ENCODE peak calls at places on chromosomes 13 and 19, in nine cellular contexts. K is fibroblast of lung; L is PC-3; X is effector memory CD4-positive, alpha-beta T cell; F is uterus; Q is ovary; W is RWPE2; D is CD8-positive, alpha-beta memory T cell; Y is tibial artery. U is an unnamed sample. For H3K36me3 and H3K9me3, the result is how much of the 10 kb centered on the place peaks cover.

GRCh38 chr13:109610517-109610916 is 175.9 kb downstream of the IRS2 start:
- DNase-seq in K (no peak), L (peak), X (peak), F (no peak), Q (peak), W (no peak), D (peak), Y (no peak), U (no peak)

GRCh38 chr19:13999085-13999484 is 7.0 kb downstream of the RFX1 start:
- DNase-seq in K (no peak), L (no peak), X (no peak), F (no peak), Q (no peak), W (no peak), D (no peak), Y (no peak), U (no peak)

GRCh38 chr13:37026778-37027177 is 26.2 kb downstream of the EXOSC8 start:
- DNase-seq in K (no peak), L (peak), X (no peak), F (no peak), Q (no peak), W (no peak), D (no peak), Y (no peak), U (no peak)

GRCh38 chr13:93549326-93549855 is 322.8 kb downstream of the GPC6 start:
- DNase-seq in K (peak), L (no peak), X (no peak), F (no peak), Q (no peak), W (no peak), D (no peak), Y (no peak), U (no peak)

GRCh38 chr19:32837531-32837930 is 32.0 kb downstream of the SLC7A9 start:
- DNase-seq in K (no peak), L (no peak), X (no peak), F (no peak), Q (no peak), W (no peak), D (no peak), Y (no peak), U (no peak)

GRCh38 chr13:41241626-41242025 is 21.8 kb downstream of the MTRF1 start:
- DNase-seq in K (no peak), L (no peak), X (no peak), F (no peak), Q (no peak), W (no peak), D (no peak), Y (no peak), U (no peak)

GRCh38 chr13:46082324-46082723 is 22.5 kb downstream of the CPB2 start:
- DNase-seq in K (no peak), L (no peak), X (no peak), F (no peak), Q (no peak), W (no peak), D (no peak), Y (no peak), U (no peak)

GRCh38 chr19:37306383-37306963 is 64.4 kb upstream of the ZNF527 start:
- DNase-seq in K (no peak), L (no peak), X (no peak), F (no peak), Q (no peak), W (no peak), D (no peak), Y (no peak), U (no peak)

GRCh38 chr19:17605761-17606745 is 50.6 kb downstream of the COLGALT1 start:
- DNase-seq in K (peak), L (peak), X (peak), F (peak), Q (peak), W (peak), D (peak), Y (peak), U (peak)

GRCh38 chr13:40254394-40254793 is 412.0 kb downstream of the FOXO1 start:
- DNase-seq in K (peak), L (no peak), X (no peak), F (no peak), Q (no peak), W (no peak), D (no peak), Y (no peak), U (no peak)

GRCh38 chr19:46946611-46947238 is 72.9 kb upstream of the NPAS1 start:
- DNase-seq in K (no peak), L (no peak), X (no peak), F (no peak), Q (no peak), W (no peak), D (no peak), Y (no peak), U (no peak)

GRCh38 chr19:5358173-5358800 is 17.7 kb upstream of the PTPRS start:
- DNase-seq in K (peak), L (peak), X (no peak), F (no peak), Q (no peak), W (no peak), D (no peak), Y (no peak), U (no peak)

GRCh38 chr19:7670150-7670784 is 1.4 kb downstream of the RETN start:
- DNase-seq in K (no peak), L (no peak), X (no peak), F (no peak), Q (no peak), W (no peak), D (no peak), Y (no peak), U (no peak)

GRCh38 chr13:97702614-97703013 is 250.9 kb upstream of the IPO5 start:
- DNase-seq in K (no peak), L (no peak), X (no peak), F (no peak), Q (no peak), W (no peak), D (no peak), Y (no peak), U (no peak)

GRCh38 chr13:27599845-27600553 is 20.3 kb downstream of the LNX2 start:
- DNase-seq in K (peak), L (peak), X (no peak), F (no peak), Q (no peak), W (no peak), D (no peak), Y (no peak), U (no peak)

GRCh38 chr13:28138756-28139470 is 568 bp downstream of the PAN3 start:
- DNase-seq in K (peak), L (peak), X (peak), F (peak), Q (peak), W (peak), D (peak), Y (peak), U (peak)

GRCh38 chr19:14073925-14074838 is 1.6 kb downstream of the MISP3 start:
- DNase-seq in K (no peak), L (peak), X (no peak), F (peak), Q (no peak), W (no peak), D (no peak), Y (peak), U (no peak)

GRCh38 chr19:3641515-3642269 is 15.1 kb upstream of the CACTIN start:
- DNase-seq in K (no peak), L (no peak), X (no peak), F (no peak), Q (no peak), W (no peak), D (no peak), Y (no peak), U (no peak)
- H3K36me3 ChIP-seq in K (under half), L (under half), X (under half), F (under half), Q (under half), W (under half), D (under half), Y (half or more), U (half or more)

DNA sequence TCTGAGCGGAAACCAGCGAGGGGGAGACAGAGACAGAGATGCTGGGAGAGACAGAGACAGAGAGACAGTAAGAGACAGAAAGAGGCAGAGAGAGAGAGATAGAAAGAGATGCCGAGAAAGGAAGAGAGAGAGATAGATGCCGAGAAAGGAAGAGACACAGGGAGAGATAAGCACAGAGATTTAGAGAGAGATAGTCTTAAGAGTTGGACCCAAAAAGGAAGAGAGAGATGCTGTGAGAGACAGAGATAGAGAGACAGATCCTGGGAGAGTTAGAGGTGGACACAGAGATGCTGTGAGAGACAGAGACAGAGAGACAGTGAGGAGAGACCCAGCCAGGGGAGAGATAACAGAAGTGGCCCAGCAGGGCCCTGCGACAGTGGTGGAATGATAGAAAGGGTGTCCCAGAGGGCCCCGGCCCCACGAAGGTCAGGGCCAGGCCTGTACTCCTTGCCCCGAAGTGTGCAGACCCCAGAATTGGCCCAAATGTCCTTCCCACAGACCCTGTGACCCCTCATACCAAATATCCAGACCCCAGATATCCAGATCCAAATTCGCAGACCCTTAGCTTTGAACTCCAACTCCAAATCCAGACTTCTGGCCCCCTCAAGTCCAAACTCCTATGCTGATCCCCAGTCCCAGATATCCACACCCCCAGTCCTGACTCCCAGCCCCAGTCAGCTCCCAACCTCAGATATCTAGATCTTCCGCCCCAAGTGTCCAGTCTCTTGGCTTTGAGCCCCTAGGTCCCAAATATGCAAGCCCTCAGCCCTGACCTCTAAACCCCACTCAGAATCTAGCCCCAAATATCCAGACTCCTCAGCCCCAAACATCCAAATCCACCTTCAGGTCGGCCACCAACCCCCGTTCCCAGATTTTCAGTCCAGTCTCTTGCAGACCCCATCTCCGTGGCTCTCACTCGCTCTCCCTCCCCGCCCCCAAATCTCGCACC is 1.1 kb downstream of the ERFL start:
- DNase-seq in K (no peak), L (no peak), X (no peak), F (no peak), Q (no peak), W (no peak), D (no peak), Y (no peak), U (no peak)
- H3K4me3 ChIP-seq in K (no peak), L (no peak), X (no peak), F (no peak), Q (no peak), W (no peak), D (no peak), Y (no peak), U (no peak)

GRCh38 chr19:15591796-15592195 is 23.2 kb upstream of the CYP4F8 start:
- DNase-seq in K (no peak), L (no peak), X (no peak), F (no peak), Q (no peak), W (no peak), D (no peak), Y (no peak), U (no peak)
- H3K9me3 ChIP-seq in K (under half), L (under half), X (under half), F (under half), Q (under half), W (under half), D (under half), Y (under half), U (under half)

GRCh38 chr19:38702278-38702677 is 42.0 kb downstream of the CAPN12 start:
- DNase-seq in K (no peak), L (no peak), X (no peak), F (no peak), Q (peak), W (no peak), D (no peak), Y (peak), U (no peak)
- H3K36me3 ChIP-seq in K (half or more), L (half or more), X (half or more), F (under half), Q (under half), W (half or more), D (under half), Y (half or more), U (half or more)

GRCh38 chr19:11423164-11423803 is 4.2 kb upstream of the RGL3 start:
- DNase-seq in K (no peak), L (no peak), X (no peak), F (no peak), Q (no peak), W (no peak), D (no peak), Y (no peak), U (no peak)

GRCh38 chr19:11420429-11420893 is 1.3 kb upstream of the RGL3 start:
- DNase-seq in K (no peak), L (no peak), X (no peak), F (peak), Q (peak), W (no peak), D (no peak), Y (peak), U (no peak)

GRCh38 chr19:11422163-11423068 is 3.3 kb upstream of the RGL3 start:
- DNase-seq in K (peak), L (no peak), X (peak), F (peak), Q (peak), W (peak), D (peak), Y (peak), U (peak)

GRCh38 chr19:11421607-11422098 is 2.5 kb upstream of the RGL3 start:
- DNase-seq in K (no peak), L (no peak), X (no peak), F (no peak), Q (no peak), W (peak), D (no peak), Y (peak), U (no peak)

DNA sequence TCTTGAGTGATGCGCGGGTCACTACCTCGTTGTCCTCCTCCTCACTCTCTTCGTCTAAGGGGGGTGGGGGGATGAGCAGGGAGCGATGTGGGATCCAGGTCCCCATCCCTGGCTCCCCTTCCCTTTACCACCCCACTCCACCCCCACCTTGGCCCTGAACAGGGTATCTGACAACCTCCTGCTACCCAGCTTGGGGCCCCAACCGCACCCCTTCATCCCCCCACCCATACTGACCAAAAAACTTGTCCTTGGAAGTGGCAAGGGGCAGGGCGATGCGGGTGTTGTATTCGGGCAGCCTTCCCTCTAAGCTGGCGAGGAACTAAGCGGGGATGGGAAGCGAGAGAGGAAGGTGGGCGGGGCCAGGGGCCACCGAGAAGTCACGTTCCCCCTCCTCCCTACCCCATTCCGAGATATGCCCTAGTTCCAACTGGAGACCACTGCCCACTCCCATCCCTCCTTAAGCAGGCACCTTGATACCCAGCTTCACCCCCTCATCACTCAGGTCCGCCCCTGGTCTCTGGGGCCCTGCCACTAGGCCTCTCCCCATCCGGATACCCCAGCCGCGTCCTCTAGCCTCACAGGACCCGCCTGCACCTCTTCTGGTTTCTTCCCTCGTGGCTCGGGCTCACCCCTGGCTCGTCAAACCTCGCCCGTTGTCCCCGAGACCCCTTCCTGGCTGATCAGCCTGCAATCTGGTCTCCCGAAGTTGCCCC is 1.9 kb upstream of the RGL3 start:
- DNase-seq in K (no peak), L (no peak), X (no peak), F (no peak), Q (no peak), W (peak), D (no peak), Y (no peak), U (no peak)
- H3K4me3 ChIP-seq in K (peak), L (no peak), X (peak), F (peak), Q (peak), W (no peak), D (no peak), Y (peak), U (peak)

DNA sequence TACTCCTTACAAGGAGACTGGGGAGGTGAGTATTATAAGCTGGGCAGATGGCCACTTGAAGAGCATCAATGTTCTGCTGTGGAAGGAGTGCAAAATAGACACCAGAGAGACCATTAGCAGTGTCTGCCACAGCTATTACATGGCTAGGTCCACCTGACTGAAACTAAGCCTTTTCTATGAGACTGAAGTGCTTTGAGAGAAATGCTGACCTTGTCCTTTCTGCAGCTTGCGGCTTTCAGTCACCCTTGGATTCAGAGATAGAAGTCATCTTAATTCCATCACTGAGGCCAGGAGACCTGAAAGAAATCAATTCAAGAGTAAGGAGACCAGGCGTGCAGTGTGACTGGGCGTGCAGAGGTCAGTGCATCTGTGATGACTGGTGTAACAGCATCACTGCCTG is 1.3 kb upstream of the ZFP28 start:
- DNase-seq in K (no peak), L (no peak), X (no peak), F (no peak), Q (no peak), W (no peak), D (no peak), Y (no peak), U (no peak)
- H3K9me3 ChIP-seq in K (under half), L (half or more), X (under half), F (under half), Q (under half), W (under half), D (under half), Y (under half), U (half or more)

DNA sequence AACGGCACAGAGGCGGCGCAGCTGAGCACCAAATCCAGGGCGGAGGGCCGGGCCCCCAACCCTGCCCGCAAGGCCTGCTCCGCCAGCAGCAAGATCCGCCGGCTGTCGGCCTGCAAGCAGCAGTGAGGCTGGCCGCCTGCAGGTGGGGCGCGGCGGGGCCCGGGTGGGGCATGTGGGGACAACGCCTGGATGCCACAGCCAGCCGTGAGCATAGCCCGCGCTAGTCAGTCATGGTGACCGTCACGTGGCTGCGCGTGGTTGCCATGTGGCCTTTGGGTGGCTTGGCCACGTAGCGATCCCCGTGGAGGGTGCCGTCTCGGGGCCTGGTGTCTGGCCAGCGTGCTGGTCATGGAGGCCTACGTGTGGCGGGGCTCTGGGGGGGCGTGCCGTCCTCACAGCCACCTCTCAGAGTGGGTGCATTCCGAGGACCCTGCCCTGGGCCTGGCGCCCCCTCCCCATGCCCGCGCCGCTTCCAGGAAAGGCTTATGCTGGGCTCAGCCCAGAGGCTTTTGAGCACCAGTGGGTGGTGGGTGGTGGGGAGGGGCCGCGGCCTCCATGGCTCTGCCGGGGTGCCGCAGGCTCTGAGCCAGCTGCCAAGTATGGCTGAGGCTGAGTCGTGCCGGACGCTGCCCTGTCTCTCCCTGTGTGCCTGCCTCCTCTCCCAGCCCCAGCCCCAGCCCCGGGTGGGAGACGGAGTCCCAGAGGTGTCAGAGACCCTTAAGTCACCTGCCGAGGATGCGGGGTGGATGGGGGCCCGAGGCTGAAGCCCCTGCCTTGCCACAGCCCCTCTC is 11.1 kb downstream of the CBARP start:
- DNase-seq in K (no peak), L (no peak), X (no peak), F (no peak), Q (no peak), W (no peak), D (no peak), Y (no peak), U (no peak)
- H3K36me3 ChIP-seq in K (under half), L (under half), X (under half), F (under half), Q (under half), W (under half), D (under half), Y (half or more), U (half or more)

DNA sequence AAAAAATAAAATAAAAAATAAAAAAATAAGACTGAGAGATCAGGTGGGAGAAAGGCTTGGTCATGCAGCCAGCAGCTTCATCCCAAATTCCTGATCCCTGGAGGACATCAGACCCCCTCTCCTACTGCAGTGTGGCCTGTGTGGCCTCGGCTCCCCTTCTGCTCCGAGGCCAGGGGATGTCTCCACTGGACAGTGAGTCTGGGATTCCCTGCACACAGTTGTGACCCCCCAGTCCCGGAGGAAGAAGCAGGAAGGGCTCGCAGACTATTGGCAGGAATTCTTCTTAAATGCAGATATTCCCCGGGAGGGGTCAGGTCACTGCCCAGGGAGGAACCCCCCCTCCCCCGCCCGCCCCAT is 41.9 kb downstream of the ZNF627 start:
- DNase-seq in K (no peak), L (no peak), X (no peak), F (peak), Q (no peak), W (no peak), D (no peak), Y (no peak), U (no peak)
- H3K4me3 ChIP-seq in K (peak), L (peak), X (no peak), F (peak), Q (peak), W (peak), D (no peak), Y (peak), U (peak)